ENCODE peak calls at places on chromosomes 7 and 10, in four cellular contexts. One of them, this sample, is unnamed.

GRCh38 chr7:33671521-33672262 is 233.6 kb upstream of the BMPER start:
- DNase-seq in CD8-positive, alpha-beta T cell: no peak
- DNase-seq in breast epithelium: no peak
- DNase-seq in psoas muscle: no peak
- DNase-seq in this sample: no peak

GRCh38 chr10:566241-566885 is 123.1 kb downstream of the DIP2C start:
- DNase-seq in CD8-positive, alpha-beta T cell: no peak
- DNase-seq in breast epithelium: no peak
- DNase-seq in psoas muscle: no peak
- DNase-seq in this sample: no peak

GRCh38 chr7:98856021-98856422 is 13.8 kb downstream of the TMEM130 start:
- DNase-seq in CD8-positive, alpha-beta T cell: no peak
- DNase-seq in breast epithelium: no peak
- DNase-seq in psoas muscle: no peak
- DNase-seq in this sample: no peak

GRCh38 chr10:133166504-133166827 is 6.4 kb downstream of the KNDC1 start:
- DNase-seq in CD8-positive, alpha-beta T cell: no peak
- DNase-seq in breast epithelium: peak; percentile 7
- DNase-seq in psoas muscle: no peak
- DNase-seq in this sample: no peak

GRCh38 chr10:16644146-16644545 is 122.5 kb upstream of the C1QL3 start:
- DNase-seq in CD8-positive, alpha-beta T cell: no peak
- DNase-seq in breast epithelium: no peak
- DNase-seq in psoas muscle: no peak
- DNase-seq in this sample: no peak

GRCh38 chr7:158409816-158410330 is 177.8 kb downstream of the PTPRN2 start:
- DNase-seq in CD8-positive, alpha-beta T cell: no peak
- DNase-seq in breast epithelium: no peak
- DNase-seq in psoas muscle: no peak
- DNase-seq in this sample: no peak

GRCh38 chr10:123149568-123150228 is 1.8 kb downstream of the HMX2 start:
- DNase-seq in CD8-positive, alpha-beta T cell: no peak
- DNase-seq in breast epithelium: no peak
- DNase-seq in psoas muscle: no peak
- DNase-seq in this sample: no peak

GRCh38 chr10:103859161-103860141 is 4.1 kb upstream of the SH3PXD2A start:
- DNase-seq in CD8-positive, alpha-beta T cell: peak; percentile 59
- DNase-seq in breast epithelium: no peak
- DNase-seq in psoas muscle: no peak
- DNase-seq in this sample: peak; percentile 67

GRCh38 chr10:120891367-120891766 is 40.2 kb downstream of the WDR11 start:
- DNase-seq in CD8-positive, alpha-beta T cell: no peak
- DNase-seq in breast epithelium: no peak
- DNase-seq in psoas muscle: no peak
- DNase-seq in this sample: no peak

GRCh38 chr10:89390875-89391576 is 1.4 kb upstream of the IFIT1 start:
- DNase-seq in CD8-positive, alpha-beta T cell: no peak
- DNase-seq in breast epithelium: no peak
- DNase-seq in psoas muscle: no peak
- DNase-seq in this sample: no peak

GRCh38 chr7:82017334-82017943 is 247.6 kb upstream of the HGF start:
- DNase-seq in CD8-positive, alpha-beta T cell: no peak
- DNase-seq in breast epithelium: no peak
- DNase-seq in psoas muscle: no peak
- DNase-seq in this sample: no peak

GRCh38 chr7:80136276-80137045 is 1.8 kb downstream of the GNAI1 start:
- DNase-seq in CD8-positive, alpha-beta T cell: no peak
- DNase-seq in breast epithelium: no peak
- DNase-seq in psoas muscle: no peak
- DNase-seq in this sample: no peak

GRCh38 chr10:71038234-71038633 is 149.9 kb upstream of the PCBD1 start:
- DNase-seq in CD8-positive, alpha-beta T cell: no peak
- DNase-seq in breast epithelium: no peak
- DNase-seq in psoas muscle: no peak
- DNase-seq in this sample: no peak

GRCh38 chr10:69048103-69048502 is 39.8 kb upstream of the SRGN start:
- DNase-seq in CD8-positive, alpha-beta T cell: no peak
- DNase-seq in breast epithelium: no peak
- DNase-seq in psoas muscle: peak; percentile 32
- DNase-seq in this sample: no peak

GRCh38 chr10:121591186-121591585 is 7.1 kb downstream of the FGFR2 start:
- DNase-seq in CD8-positive, alpha-beta T cell: no peak
- DNase-seq in breast epithelium: no peak
- DNase-seq in psoas muscle: no peak
- DNase-seq in this sample: no peak

GRCh38 chr7:77687747-77688144 is 8.5 kb upstream of the RSBN1L start:
- DNase-seq in CD8-positive, alpha-beta T cell: no peak
- DNase-seq in breast epithelium: no peak
- DNase-seq in psoas muscle: no peak
- DNase-seq in this sample: no peak

GRCh38 chr7:149854611-149855367 is 16.6 kb downstream of the ZNF862 start:
- DNase-seq in CD8-positive, alpha-beta T cell: peak; percentile 44
- DNase-seq in breast epithelium: peak; percentile 76
- DNase-seq in psoas muscle: no peak
- DNase-seq in this sample: peak; percentile 32

GRCh38 chr10:72692897-72693598 is 1.1 kb downstream of the MCU start:
- DNase-seq in CD8-positive, alpha-beta T cell: no peak
- DNase-seq in breast epithelium: no peak
- DNase-seq in psoas muscle: no peak
- DNase-seq in this sample: no peak

GRCh38 chr10:117221156-117221711 is 19.7 kb upstream of the SLC18A2 start:
- DNase-seq in CD8-positive, alpha-beta T cell: no peak
- DNase-seq in breast epithelium: no peak
- DNase-seq in psoas muscle: no peak
- DNase-seq in this sample: no peak

GRCh38 chr7:95688931-95689453 is 83.4 kb upstream of the DYNC1I1 start:
- DNase-seq in CD8-positive, alpha-beta T cell: no peak
- DNase-seq in breast epithelium: no peak
- DNase-seq in psoas muscle: no peak
- DNase-seq in this sample: no peak

GRCh38 chr7:88095-88926 is 104.1 kb upstream of the FAM20C start:
- DNase-seq in CD8-positive, alpha-beta T cell: no peak
- DNase-seq in breast epithelium: no peak
- DNase-seq in psoas muscle: no peak
- DNase-seq in this sample: no peak

GRCh38 chr7:20329389-20330175 is 1.1 kb upstream of the ITGB8 start:
- DNase-seq in CD8-positive, alpha-beta T cell: no peak
- DNase-seq in breast epithelium: peak; percentile 78
- DNase-seq in psoas muscle: peak; percentile 21
- DNase-seq in this sample: peak; percentile 84

GRCh38 chr7:139108256-139109187 is 998 bp downstream of the ZC3HAV1 start:
- DNase-seq in CD8-positive, alpha-beta T cell: peak; percentile 33
- DNase-seq in breast epithelium: peak; percentile 53
- DNase-seq in psoas muscle: peak; percentile 26
- DNase-seq in this sample: no peak

GRCh38 chr7:22722596-22722995 is 4.4 kb upstream of the IL6 start:
- DNase-seq in CD8-positive, alpha-beta T cell: no peak
- DNase-seq in breast epithelium: no peak
- DNase-seq in psoas muscle: no peak
- DNase-seq in this sample: no peak

GRCh38 chr7:142957723-142958122 is 4.4 kb downstream of the KEL start:
- DNase-seq in CD8-positive, alpha-beta T cell: no peak
- DNase-seq in breast epithelium: no peak
- DNase-seq in psoas muscle: no peak
- DNase-seq in this sample: no peak

GRCh38 chr10:30984563-30985328 is 46.9 kb downstream of the ZNF438 start:
- DNase-seq in CD8-positive, alpha-beta T cell: no peak
- DNase-seq in breast epithelium: no peak
- DNase-seq in psoas muscle: no peak
- DNase-seq in this sample: no peak

GRCh38 chr7:38025815-38026214 is 105.4 kb downstream of the EPDR1 start:
- DNase-seq in CD8-positive, alpha-beta T cell: no peak
- DNase-seq in breast epithelium: no peak
- DNase-seq in psoas muscle: no peak
- DNase-seq in this sample: no peak

GRCh38 chr7:81170291-81170690 is 251.4 kb upstream of the SEMA3C start:
- DNase-seq in CD8-positive, alpha-beta T cell: no peak
- DNase-seq in breast epithelium: no peak
- DNase-seq in psoas muscle: no peak
- DNase-seq in this sample: no peak

GRCh38 chr7:94251-94801 is 98.0 kb upstream of the FAM20C start:
- DNase-seq in CD8-positive, alpha-beta T cell: no peak
- DNase-seq in breast epithelium: no peak
- DNase-seq in psoas muscle: no peak
- DNase-seq in this sample: no peak

GRCh38 chr10:86522385-86522855 is 828 bp upstream of the WAPL start:
- DNase-seq in CD8-positive, alpha-beta T cell: no peak
- DNase-seq in breast epithelium: no peak
- DNase-seq in psoas muscle: no peak
- DNase-seq in this sample: no peak

GRCh38 chr10:4028027-4028471 is 243.0 kb upstream of the KLF6 start:
- DNase-seq in CD8-positive, alpha-beta T cell: no peak
- DNase-seq in breast epithelium: no peak
- DNase-seq in psoas muscle: no peak
- DNase-seq in this sample: no peak

GRCh38 chr10:114902151-114902550 is 35.8 kb upstream of the TRUB1 start:
- DNase-seq in CD8-positive, alpha-beta T cell: no peak
- DNase-seq in breast epithelium: no peak
- DNase-seq in psoas muscle: no peak
- DNase-seq in this sample: no peak

GRCh38 chr7:48140001-48140681 is 31.1 kb upstream of the ABCA13 start:
- DNase-seq in CD8-positive, alpha-beta T cell: no peak
- DNase-seq in breast epithelium: no peak
- DNase-seq in psoas muscle: no peak
- DNase-seq in this sample: no peak

GRCh38 chr7:129612112-129613015 is 844 bp downstream of the NRF1 start:
- DNase-seq in CD8-positive, alpha-beta T cell: peak; percentile 47
- DNase-seq in breast epithelium: peak; percentile 54
- DNase-seq in psoas muscle: peak; percentile 54
- DNase-seq in this sample: peak; percentile 22

GRCh38 chr7:82241371-82241770 is 202.2 kb downstream of the CACNA2D1 start:
- DNase-seq in CD8-positive, alpha-beta T cell: no peak
- DNase-seq in breast epithelium: no peak
- DNase-seq in psoas muscle: no peak
- DNase-seq in this sample: no peak

GRCh38 chr10:75195035-75195763 is 15.4 kb upstream of the VDAC2 start:
- DNase-seq in CD8-positive, alpha-beta T cell: no peak
- DNase-seq in breast epithelium: no peak
- DNase-seq in psoas muscle: no peak
- DNase-seq in this sample: no peak

GRCh38 chr7:112743811-112744210 is 46.4 kb downstream of the TMEM168 start:
- DNase-seq in CD8-positive, alpha-beta T cell: no peak
- DNase-seq in breast epithelium: no peak
- DNase-seq in psoas muscle: no peak
- DNase-seq in this sample: no peak

GRCh38 chr10:43374194-43374593 is 2.8 kb downstream of the FXYD4 start:
- DNase-seq in CD8-positive, alpha-beta T cell: no peak
- DNase-seq in breast epithelium: no peak
- DNase-seq in psoas muscle: no peak
- DNase-seq in this sample: no peak

GRCh38 chr7:106072715-106073091 is 39.4 kb downstream of the SYPL1 start:
- DNase-seq in CD8-positive, alpha-beta T cell: no peak
- DNase-seq in breast epithelium: no peak
- DNase-seq in psoas muscle: no peak
- DNase-seq in this sample: no peak
- H3K27ac ChIP-seq in CD8-positive, alpha-beta T cell: no peak overlapping the region
- H3K27ac ChIP-seq in breast epithelium: peak overlapping the region; percentile 89
- H3K27ac ChIP-seq in psoas muscle: no peak overlapping the region
- H3K27ac ChIP-seq in this sample: no peak overlapping the region

GRCh38 chr7:25454562-25455031 is 226.3 kb upstream of the NPVF start:
- DNase-seq in CD8-positive, alpha-beta T cell: no peak
- DNase-seq in breast epithelium: no peak
- DNase-seq in psoas muscle: peak; percentile 17
- DNase-seq in this sample: no peak
- H3K27ac ChIP-seq in CD8-positive, alpha-beta T cell: no peak overlapping the region
- H3K27ac ChIP-seq in breast epithelium: no peak overlapping the region
- H3K27ac ChIP-seq in psoas muscle: peak overlapping the region; percentile 55
- H3K27ac ChIP-seq in this sample: no peak overlapping the region

DNA sequence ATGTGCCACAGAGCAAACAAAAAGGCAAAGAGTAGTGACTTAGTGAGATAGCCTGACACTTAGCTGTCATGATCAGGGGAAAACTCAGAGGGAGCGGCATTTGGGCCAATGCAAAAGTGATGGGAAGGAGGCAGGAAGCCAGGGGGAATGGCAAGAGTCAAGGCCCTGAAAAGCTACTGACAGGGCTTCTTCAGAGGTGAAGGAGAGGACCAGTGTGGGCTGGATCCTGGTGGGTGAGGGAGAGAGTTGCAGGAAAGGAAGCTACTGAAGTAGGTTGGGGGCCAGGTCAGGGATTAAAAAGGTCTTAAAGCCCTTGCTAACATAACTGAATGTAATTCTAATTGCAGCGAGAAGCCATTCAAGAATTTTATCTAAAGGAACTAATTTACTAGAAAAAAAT is 117.0 kb downstream of the AASS start:
- DNase-seq in CD8-positive, alpha-beta T cell: no peak
- DNase-seq in breast epithelium: no peak
- DNase-seq in psoas muscle: no peak
- DNase-seq in this sample: no peak
- H3K27ac ChIP-seq in CD8-positive, alpha-beta T cell: no peak overlapping the region
- H3K27ac ChIP-seq in breast epithelium: no peak overlapping the region
- H3K27ac ChIP-seq in psoas muscle: no peak overlapping the region
- H3K27ac ChIP-seq in this sample: no peak overlapping the region

DNA sequence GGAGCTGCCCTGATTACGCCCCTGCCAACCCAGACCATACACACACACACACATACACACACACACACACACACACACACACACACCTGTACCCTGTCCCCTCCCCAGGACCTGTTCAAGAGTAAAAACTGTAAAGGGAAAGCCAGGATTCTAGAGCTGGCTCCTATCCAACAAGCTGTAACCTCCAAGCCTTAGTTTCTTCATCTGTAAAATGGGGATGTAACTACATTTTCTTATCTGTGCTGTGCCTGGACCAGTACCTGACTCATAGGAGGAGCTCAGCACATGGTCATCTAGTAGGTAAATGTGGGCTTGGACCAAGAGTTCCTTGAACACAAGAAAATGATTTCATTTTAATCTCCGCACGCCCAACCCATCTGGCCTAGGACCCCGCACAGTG is 128.8 kb downstream of the ZMIZ1 start:
- DNase-seq in CD8-positive, alpha-beta T cell: no peak
- DNase-seq in breast epithelium: no peak
- DNase-seq in psoas muscle: no peak
- DNase-seq in this sample: no peak
- H3K27ac ChIP-seq in CD8-positive, alpha-beta T cell: no peak overlapping the region
- H3K27ac ChIP-seq in breast epithelium: no peak overlapping the region
- H3K27ac ChIP-seq in psoas muscle: no peak overlapping the region
- H3K27ac ChIP-seq in this sample: no peak overlapping the region

DNA sequence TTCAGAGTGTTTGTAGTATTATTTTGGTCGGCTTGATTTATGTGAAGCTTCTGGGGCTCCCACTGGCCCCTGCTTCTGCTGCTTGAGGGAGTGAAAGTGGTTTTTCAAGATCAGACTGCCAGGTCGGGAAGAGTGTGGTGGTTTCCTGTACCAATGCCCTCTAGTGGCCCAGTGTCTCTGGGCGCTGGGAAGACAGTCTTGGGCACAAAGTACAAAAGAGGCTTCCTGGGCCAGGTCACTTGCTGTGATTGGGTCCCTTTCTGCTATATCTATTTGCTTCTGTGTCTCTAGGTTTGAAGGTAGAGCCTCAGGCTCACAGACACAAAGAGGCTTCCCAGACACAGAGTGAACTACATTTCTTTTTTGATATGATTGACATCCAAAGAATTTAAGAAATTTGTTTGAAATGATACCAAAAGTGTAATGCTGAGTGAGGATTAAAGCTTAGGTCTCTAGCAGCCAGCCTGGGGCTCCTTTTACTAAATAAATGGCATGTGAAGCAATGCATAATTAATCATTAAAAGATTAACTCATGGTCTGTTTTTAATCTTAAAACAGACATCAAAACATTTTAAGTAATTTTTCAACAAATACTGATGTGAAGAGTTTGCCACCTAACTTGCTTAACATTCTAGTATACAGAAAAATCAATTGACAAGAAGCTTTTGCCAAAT is 36.3 kb downstream of the ABCB1 start:
- DNase-seq in CD8-positive, alpha-beta T cell: peak; percentile 11
- DNase-seq in breast epithelium: no peak
- DNase-seq in psoas muscle: no peak
- DNase-seq in this sample: no peak
- H3K27ac ChIP-seq in CD8-positive, alpha-beta T cell: no peak overlapping the region
- H3K27ac ChIP-seq in breast epithelium: no peak overlapping the region
- H3K27ac ChIP-seq in psoas muscle: no peak overlapping the region
- H3K27ac ChIP-seq in this sample: no peak overlapping the region

This sample was measured in caudate nucleus.